ENCODE peak calls at places on chromosome 20, in eight cellular contexts. Q is NCI-H1436 treated with DMSO at 0.1 percent for 48 hours, T is progenitor cell of endocrine pancreas, D is spleen, L is foreskin fibroblast, U is epithelial cell of esophagus, B is AG08395, O is dermis microvascular lymphatic vessel endothelial cell. J is an unnamed sample.

GRCh38 chr20:52075400-52075799 is 116.2 kb downstream of the ZFP64 start:
- DNase-seq in Q (no peak), T (no peak), D (no peak), L (no peak), U (no peak), B (no peak), O (no peak), J (no peak)

GRCh38 chr20:25272223-25273000 is 24.5 kb downstream of the PYGB start:
- DNase-seq in Q (no peak), T (no peak), D (peak), L (peak), U (no peak), B (no peak), O (no peak), J (no peak)

GRCh38 chr20:40945754-40946451 is 82.7 kb upstream of the TOP1 start:
- DNase-seq in Q (no peak), T (peak), D (peak), L (peak), U (peak), B (peak), O (no peak), J (peak)

GRCh38 chr20:62782893-62783278 is 13.4 kb upstream of the MRGBP start:
- DNase-seq in Q (no peak), T (no peak), D (no peak), L (no peak), U (no peak), B (no peak), O (no peak), J (no peak)

GRCh38 chr20:1034420-1034799 is 32.3 kb upstream of the RSPO4 start:
- DNase-seq in Q (no peak), T (no peak), D (no peak), L (no peak), U (peak), B (no peak), O (no peak), J (no peak)

GRCh38 chr20:21901470-21902275 is 196.2 kb downstream of the PAX1 start:
- DNase-seq in Q (no peak), T (no peak), D (no peak), L (no peak), U (no peak), B (peak), O (no peak), J (peak)

GRCh38 chr20:13517801-13518200 is 120.9 kb downstream of the TASP1 start:
- DNase-seq in Q (no peak), T (no peak), D (no peak), L (no peak), U (no peak), B (no peak), O (no peak), J (no peak)

GRCh38 chr20:4533734-4534133 is 188.0 kb upstream of the PRND start:
- DNase-seq in Q (no peak), T (no peak), D (no peak), L (no peak), U (no peak), B (no peak), O (no peak), J (no peak)

GRCh38 chr20:2026004-2026403 is 32.1 kb upstream of the PDYN start:
- DNase-seq in Q (no peak), T (no peak), D (no peak), L (no peak), U (no peak), B (no peak), O (no peak), J (no peak)

GRCh38 chr20:26163890-26164289 is 467.2 kb upstream of the ZNF337 start:
- DNase-seq in Q (no peak), T (no peak), D (no peak), L (peak), U (peak), B (peak), O (no peak), J (peak)

GRCh38 chr20:41171736-41172295 is 34.5 kb downstream of the PLCG1 start:
- DNase-seq in Q (no peak), T (no peak), D (no peak), L (peak), U (no peak), B (no peak), O (no peak), J (no peak)

GRCh38 chr20:8755340-8756118 is 313.4 kb upstream of the PLCB4 start:
- DNase-seq in Q (no peak), T (no peak), D (no peak), L (no peak), U (no peak), B (no peak), O (no peak), J (no peak)

GRCh38 chr20:32109392-32110172 is at the start of gene TM9SF4:
- DNase-seq in Q (peak), T (peak), D (peak), L (peak), U (peak), B (peak), O (peak), J (peak)

GRCh38 chr20:10857362-10858070 is 183.7 kb upstream of the JAG1 start:
- DNase-seq in Q (no peak), T (no peak), D (no peak), L (peak), U (peak), B (peak), O (peak), J (peak)

GRCh38 chr20:40073535-40074111 is 615.4 kb downstream of the MAFB start:
- DNase-seq in Q (no peak), T (no peak), D (no peak), L (no peak), U (no peak), B (no peak), O (no peak), J (no peak)

GRCh38 chr20:32762754-32763201 is 593 bp downstream of the DNMT3B start:
- DNase-seq in Q (no peak), T (peak), D (no peak), L (peak), U (no peak), B (no peak), O (no peak), J (no peak)

GRCh38 chr20:6685181-6685582 is 82.3 kb upstream of the BMP2 start:
- DNase-seq in Q (no peak), T (no peak), D (no peak), L (no peak), U (peak), B (peak), O (no peak), J (no peak)

J was measured in AG10803.